ENCODE peak calls at places on chromosomes 16 and 17, in nine cellular contexts. N is left ventricle myocardium inferior, P is testis, F is dermis blood vessel endothelial cell, A is C1 segment of cervical spinal cord, V is body of pancreas, K is lower lobe of right lung, G is left colon, H is T-helper 9 cell. E is an unnamed sample.

GRCh38 chr17:6831662-6832263 is at the start of gene TEKT1:
- DNase-seq in N (peak), P (peak), F (peak), A (no peak), V (peak), K (peak), G (peak), H (peak), E (peak)

GRCh38 chr17:21278304-21279197 is 6.0 kb upstream of the MAP2K3 start:
- DNase-seq in N (peak), P (no peak), F (peak), A (no peak), V (peak), K (peak), G (peak), H (peak), E (no peak)

GRCh38 chr17:73280191-73280590 is 18.5 kb upstream of the CPSF4L start:
- DNase-seq in N (no peak), P (no peak), F (no peak), A (no peak), V (no peak), K (no peak), G (no peak), H (no peak), E (no peak)

GRCh38 chr17:7932949-7933348 is 943 bp downstream of the CNTROB start:
- DNase-seq in N (no peak), P (no peak), F (peak), A (no peak), V (peak), K (peak), G (peak), H (no peak), E (no peak)

GRCh38 chr16:78485188-78485898 is 385.9 kb downstream of the WWOX start:
- DNase-seq in N (no peak), P (no peak), F (no peak), A (no peak), V (no peak), K (no peak), G (no peak), H (no peak), E (no peak)

GRCh38 chr17:143785-144281 is 6.5 kb downstream of the SCGB1C2 start:
- DNase-seq in N (peak), P (peak), F (peak), A (peak), V (peak), K (peak), G (peak), H (peak), E (peak)

GRCh38 chr17:70622382-70623260 is 453.3 kb downstream of the KCNJ2 start:
- DNase-seq in N (peak), P (peak), F (peak), A (no peak), V (peak), K (peak), G (peak), H (no peak), E (no peak)

GRCh38 chr16:89256651-89257254 is 39.2 kb downstream of the ZNF778 start:
- DNase-seq in N (peak), P (no peak), F (peak), A (no peak), V (peak), K (peak), G (peak), H (peak), E (peak)

GRCh38 chr16:69796285-69797118 is 34.4 kb downstream of the WWP2 start:
- DNase-seq in N (no peak), P (peak), F (peak), A (no peak), V (peak), K (no peak), G (no peak), H (peak), E (no peak)

GRCh38 chr17:66299721-66300120 is 2.7 kb upstream of the PRKCA start:
- DNase-seq in N (no peak), P (no peak), F (no peak), A (no peak), V (no peak), K (no peak), G (no peak), H (no peak), E (no peak)

GRCh38 chr16:3937066-3937875 is 56.8 kb upstream of the CREBBP start:
- DNase-seq in N (no peak), P (no peak), F (no peak), A (no peak), V (no peak), K (peak), G (no peak), H (no peak), E (no peak)

GRCh38 chr17:5027299-5027698 is 7.9 kb downstream of the SLC52A1 start:
- DNase-seq in N (no peak), P (no peak), F (no peak), A (no peak), V (no peak), K (no peak), G (no peak), H (no peak), E (no peak)

GRCh38 chr17:75099881-75100595 is 9.7 kb upstream of the ARMC7 start:
- DNase-seq in N (no peak), P (no peak), F (no peak), A (no peak), V (no peak), K (no peak), G (no peak), H (no peak), E (no peak)

GRCh38 chr16:88478115-88478514 is 25.0 kb downstream of the ZFPM1 start:
- DNase-seq in N (no peak), P (no peak), F (no peak), A (no peak), V (no peak), K (no peak), G (no peak), H (peak), E (no peak)

GRCh38 chr17:44608732-44609435 is 47.4 kb upstream of the MEIOC start:
- DNase-seq in N (no peak), P (no peak), F (no peak), A (no peak), V (no peak), K (no peak), G (no peak), H (no peak), E (no peak)

GRCh38 chr17:13698832-13699231 is 97.1 kb upstream of the HS3ST3A1 start:
- DNase-seq in N (no peak), P (no peak), F (no peak), A (no peak), V (no peak), K (no peak), G (no peak), H (no peak), E (no peak)

GRCh38 chr17:1484586-1485310 is 7.7 kb downstream of the MYO1C start:
- DNase-seq in N (peak), P (peak), F (peak), A (no peak), V (peak), K (peak), G (peak), H (peak), E (no peak)

GRCh38 chr16:7366041-7366440 is 33.4 kb downstream of the RBFOX1 start:
- DNase-seq in N (no peak), P (no peak), F (no peak), A (no peak), V (no peak), K (no peak), G (no peak), H (no peak), E (no peak)

GRCh38 chr16:69814561-69814960 is 52.4 kb downstream of the WWP2 start:
- DNase-seq in N (no peak), P (no peak), F (no peak), A (no peak), V (peak), K (no peak), G (no peak), H (no peak), E (no peak)

GRCh38 chr16:81261049-81261648 is 22.7 kb downstream of the BCO1 start:
- DNase-seq in N (no peak), P (no peak), F (peak), A (no peak), V (no peak), K (no peak), G (no peak), H (no peak), E (no peak)

GRCh38 chr17:70208825-70209555 is 39.7 kb downstream of the KCNJ2 start:
- DNase-seq in N (no peak), P (no peak), F (no peak), A (no peak), V (peak), K (no peak), G (no peak), H (no peak), E (no peak)

GRCh38 chr17:32627233-32628008 is 140.6 kb downstream of the CDK5R1 start:
- DNase-seq in N (no peak), P (no peak), F (no peak), A (no peak), V (peak), K (no peak), G (no peak), H (no peak), E (no peak)

GRCh38 chr16:72847187-72848044 is 200.5 kb downstream of the ZFHX3 start:
- DNase-seq in N (no peak), P (peak), F (peak), A (no peak), V (no peak), K (no peak), G (peak), H (no peak), E (no peak)

GRCh38 chr16:11053916-11054460 is 109.6 kb downstream of the CLEC16A start:
- DNase-seq in N (no peak), P (no peak), F (no peak), A (no peak), V (no peak), K (no peak), G (no peak), H (no peak), E (no peak)

GRCh38 chr16:81511371-81511770 is 66.8 kb downstream of the CMIP start:
- DNase-seq in N (no peak), P (no peak), F (peak), A (no peak), V (no peak), K (no peak), G (no peak), H (no peak), E (no peak)

GRCh38 chr16:24036614-24037013 is 200.8 kb downstream of the PRKCB start:
- DNase-seq in N (no peak), P (peak), F (peak), A (no peak), V (peak), K (no peak), G (peak), H (peak), E (no peak)

GRCh38 chr17:81160306-81160705 is 5.0 kb upstream of the PVALEF start:
- DNase-seq in N (peak), P (peak), F (peak), A (no peak), V (peak), K (peak), G (peak), H (no peak), E (peak)

GRCh38 chr17:37146578-37147119 is 197.9 kb downstream of the AATF start:
- DNase-seq in N (no peak), P (no peak), F (no peak), A (no peak), V (no peak), K (no peak), G (no peak), H (no peak), E (no peak)

GRCh38 chr16:74651841-74652240 is 14.8 kb downstream of the RFWD3 start:
- DNase-seq in N (no peak), P (no peak), F (no peak), A (no peak), V (no peak), K (no peak), G (no peak), H (no peak), E (no peak)

GRCh38 chr17:11487469-11487868 is 110.8 kb upstream of the DNAH9 start:
- DNase-seq in N (no peak), P (no peak), F (no peak), A (no peak), V (no peak), K (no peak), G (no peak), H (no peak), E (no peak)

GRCh38 chr16:21167360-21167759 is 8.9 kb downstream of the LDAF1 start:
- DNase-seq in N (no peak), P (no peak), F (no peak), A (no peak), V (no peak), K (no peak), G (no peak), H (no peak), E (no peak)

GRCh38 chr17:34151081-34151480 is 104.0 kb upstream of the CCL2 start:
- DNase-seq in N (no peak), P (no peak), F (peak), A (no peak), V (no peak), K (no peak), G (no peak), H (no peak), E (no peak)

GRCh38 chr16:48279199-48279598 is 31.9 kb upstream of the ABCC11 start:
- DNase-seq in N (no peak), P (no peak), F (peak), A (no peak), V (no peak), K (no peak), G (no peak), H (no peak), E (no peak)

GRCh38 chr16:2194852-2195315 is 1.5 kb downstream of the CASKIN1 start:
- DNase-seq in N (no peak), P (peak), F (peak), A (no peak), V (peak), K (no peak), G (peak), H (peak), E (no peak)

GRCh38 chr17:77471984-77472836 is 331.4 kb downstream of the SEC14L1 start:
- DNase-seq in N (no peak), P (peak), F (peak), A (no peak), V (peak), K (peak), G (no peak), H (no peak), E (no peak)

GRCh38 chr16:46691720-46692119 is 2.3 kb downstream of the ORC6 start:
- DNase-seq in N (no peak), P (no peak), F (peak), A (no peak), V (no peak), K (no peak), G (no peak), H (no peak), E (no peak)